ENCODE peak calls at places on chromosomes 2 and 18, in six cellular contexts. H is EL; Y is NCI-H1694 treated with DMSO at 0.1 percent for 48 hours; T is activated T-helper 1 cell treated with anti-CD3 and anti-CD28 coated beads, Interleukin-12 subunit alpha, Interleukin-12 subunit beta, Interleukin-2, Interleukin-4 antibody, amounts not matched to agents 30 ng/mL and 10 ng/mL and 1 ng/mL, durations not matched to agents 14 hours and 24 hours and 36 hours; W is T-helper 1 cell; M is right cardiac atrium. U is an unnamed sample.

GRCh38 chr18:50454379-50455005 is 79.6 kb downstream of the SKA1 start:
- DNase-seq in W (no peak), Y (no peak), T (no peak), M (no peak), H (no peak), U (no peak)

GRCh38 chr18:58263055-58263732 is 219.2 kb downstream of the NEDD4L start:
- DNase-seq in H (peak; percentile 28), Y (no peak), M (no peak), T (no peak), W (no peak), U (no peak)

GRCh38 chr18:35284846-35285245 is 5.2 kb downstream of the ZSCAN30 start:
- DNase-seq in M (no peak), T (no peak), Y (no peak), W (no peak), H (no peak), U (no peak)

GRCh38 chr2:180161415-180161814 is 154.3 kb upstream of the CWC22 start:
- DNase-seq in H (no peak), T (no peak), Y (no peak), M (no peak), W (no peak), U (no peak)

GRCh38 chr2:70089946-70090523 is 2.8 kb downstream of the PCBP1 start:
- DNase-seq in W (no peak), T (no peak), H (no peak), Y (no peak), M (no peak), U (no peak)

GRCh38 chr2:149738771-149739170 is 151.2 kb upstream of the MMADHC start:
- DNase-seq in H (peak; percentile 53), M (peak; percentile 9), Y (no peak), W (no peak), T (no peak), U (no peak)

GRCh38 chr2:233807966-233808892 is 30.1 kb downstream of the MROH2A start:
- DNase-seq in W (no peak), H (no peak), T (no peak), Y (no peak), M (no peak), U (no peak)

GRCh38 chr2:222798528-222798927 is 62.3 kb upstream of the ACSL3 start:
- DNase-seq in H (no peak), W (no peak), M (no peak), Y (no peak), T (no peak), U (no peak)

GRCh38 chr18:9905401-9905922 is 8.4 kb upstream of the VAPA start:
- DNase-seq in Y (no peak), H (no peak), T (no peak), M (no peak), W (no peak), U (no peak)

GRCh38 chr2:132715554-132715953 is 45.5 kb upstream of the LYPD1 start:
- DNase-seq in Y (no peak), M (no peak), T (no peak), H (no peak), W (no peak), U (no peak)

GRCh38 chr2:189951791-189952535 is 110.6 kb downstream of the MSTN start:
- DNase-seq in M (no peak), T (no peak), W (no peak), H (no peak), Y (no peak), U (no peak)

GRCh38 chr18:60892855-60893254 is 440.4 kb upstream of the CDH20 start:
- DNase-seq in M (no peak), W (no peak), Y (no peak), T (no peak), H (peak; percentile 50), U (no peak)

GRCh38 chr2:71951067-71951436 is 196.6 kb downstream of the CYP26B1 start:
- DNase-seq in T (no peak), W (no peak), Y (no peak), M (no peak), H (no peak), U (peak; percentile 51)

GRCh38 chr2:35873921-35874320 is 481.7 kb upstream of the CRIM1 start:
- DNase-seq in T (no peak), W (no peak), Y (no peak), M (no peak), H (no peak), U (no peak)

GRCh38 chr2:232798156-232798555 is 21.8 kb upstream of the KCNJ13 start:
- DNase-seq in T (no peak), H (no peak), M (no peak), W (no peak), Y (no peak), U (no peak)

GRCh38 chr18:54162431-54162830 is 62.0 kb downstream of the MBD2 start:
- DNase-seq in H (peak; percentile 88), W (no peak), Y (no peak), T (no peak), M (no peak), U (no peak)

GRCh38 chr2:127591221-127591923 is 54.6 kb upstream of the GPR17 start:
- DNase-seq in W (peak; percentile 52), M (peak; percentile 80), H (peak; percentile 72), Y (peak; percentile 67), T (peak; percentile 37), U (peak; percentile 81)

GRCh38 chr2:147173798-147174197 is 671.0 kb upstream of the ACVR2A start:
- DNase-seq in T (no peak), H (no peak), W (no peak), M (no peak), Y (no peak), U (no peak)

GRCh38 chr2:63049291-63050185 is 1.1 kb upstream of the OTX1 start:
- DNase-seq in T (no peak), Y (no peak), H (no peak), W (no peak), M (peak; percentile 25), U (no peak)

GRCh38 chr2:14475994-14476393 is 156.5 kb upstream of the LRATD1 start:
- DNase-seq in T (no peak), Y (no peak), M (no peak), W (no peak), H (no peak), U (no peak)

GRCh38 chr18:37565138-37565984 is at the start of gene CELF4:
- DNase-seq in M (no peak), W (no peak), H (no peak), Y (peak; percentile 40), T (no peak), U (no peak)

GRCh38 chr2:4522498-4523421 is 819.4 kb downstream of the DCDC2C start:
- DNase-seq in H (no peak), M (no peak), T (no peak), W (no peak), Y (no peak), U (no peak)

GRCh38 chr2:46749042-46749461 is 166.6 kb downstream of the MCFD2 start:
- DNase-seq in H (peak; percentile 67), M (no peak), Y (no peak), T (no peak), W (no peak), U (no peak)

GRCh38 chr18:33744032-33744697 is 166.1 kb downstream of the ASXL3 start:
- DNase-seq in Y (no peak), T (no peak), W (no peak), H (no peak), M (no peak), U (no peak)

U was measured in left ventricle myocardium superior.